ENCODE peak calls at places on chromosomes 12 and 14, in seven cellular contexts. G is CD8-positive, alpha-beta memory T cell; H is caudate nucleus; J is activated CD4-positive, CD25-positive, alpha-beta regulatory T cell; K is germinal center; U is frontal cortex; Y is stimulated activated CD4-positive, alpha-beta T cell treated with anti-CD3 and anti-CD28 coated beads, TNF-alpha, amount 100 ng/mL, for 1 hour. O is an unnamed sample.

GRCh38 chr14:28879571-28879970 is 113.0 kb downstream of the FOXG1 start:
- DNase-seq in G (no peak), K (no peak), H (no peak), J (no peak), Y (no peak), U (no peak), O (no peak)

GRCh38 chr12:79555006-79555925 is 135.5 kb downstream of the PAWR start:
- DNase-seq in K (no peak), J (no peak), Y (no peak), G (no peak), H (no peak), U (peak; percentile 34), O (no peak)

GRCh38 chr12:123690191-123690840 is 19.4 kb downstream of the TCTN2 start:
- DNase-seq in Y (no peak), U (no peak), H (no peak), K (no peak), J (no peak), G (no peak), O (no peak)

GRCh38 chr12:75205556-75205955 is 4.1 kb downstream of the KCNC2 start:
- DNase-seq in K (no peak), U (no peak), Y (no peak), G (no peak), H (no peak), J (no peak), O (no peak)

GRCh38 chr12:76782440-76782996 is 18.6 kb downstream of the ZDHHC17 start:
- DNase-seq in U (no peak), H (no peak), K (no peak), Y (no peak), G (no peak), J (no peak), O (no peak)

GRCh38 chr12:115380509-115381120 is 696.6 kb upstream of the TBX3 start:
- DNase-seq in Y (no peak), J (no peak), U (no peak), G (no peak), H (no peak), K (peak; percentile 17), O (no peak)

GRCh38 chr14:91258021-91258618 is 13.6 kb upstream of the GPR68 start:
- DNase-seq in G (no peak), K (no peak), U (no peak), Y (no peak), H (no peak), J (no peak), O (no peak)

GRCh38 chr12:12604790-12605189 is 6.9 kb upstream of the CREBL2 start:
- DNase-seq in K (no peak), G (no peak), H (no peak), J (no peak), Y (no peak), U (no peak), O (no peak)

GRCh38 chr12:132622437-132623071 is 4.0 kb downstream of the P2RX2 start:
- DNase-seq in U (peak; percentile 61), H (peak; percentile 5), Y (no peak), J (no peak), K (no peak), G (no peak), O (no peak)

GRCh38 chr14:34356267-34356660 is 105.8 kb downstream of the SPTSSA start:
- DNase-seq in H (no peak), K (no peak), U (no peak), J (no peak), Y (no peak), G (no peak), O (no peak)

O was measured in memory B cell.